ENCODE peak calls at places on chromosomes 4 and X, in four cellular contexts. N is astrocyte of the spinal cord, B is HCT116, G is right atrium auricular region. T is an unnamed sample.

GRCh38 chr4:70533791-70534190 is 15.4 kb downstream of the AMTN start:
- DNase-seq in B (no peak), G (no peak), N (no peak), T (no peak)

GRCh38 chr4:156751486-156751885 is 220.1 kb downstream of the PDGFC start:
- DNase-seq in B (no peak), G (no peak), N (peak; percentile 50), T (no peak)

GRCh38 chr4:175422331-175422730 is 389.7 kb downstream of the GPM6A start:
- DNase-seq in N (peak; percentile 82), B (no peak), G (no peak), T (no peak)

GRCh38 chrX:40852573-40852972 is 117.2 kb upstream of the MED14 start:
- DNase-seq in B (no peak), N (no peak), G (no peak), T (no peak)

GRCh38 chr4:184408021-184408710 is 66.2 kb downstream of the IRF2 start:
- DNase-seq in B (no peak), G (no peak), N (peak; percentile 88), T (peak; percentile 63)

GRCh38 chrX:154696328-154697045 is 43.1 kb upstream of the CTAG2 start:
- DNase-seq in G (no peak), N (peak; percentile 61), B (no peak), T (no peak)

GRCh38 chr4:124708517-124709300 is 3.8 kb downstream of the ANKRD50 start:
- DNase-seq in G (no peak), N (peak; percentile 48), B (no peak), T (no peak)

GRCh38 chrX:102835504-102836146 is 101.4 kb upstream of the RAB40AL start:
- DNase-seq in B (no peak), N (peak; percentile 46), G (no peak), T (no peak)

GRCh38 chr4:171979461-171979860 is 166.3 kb downstream of the GALNTL6 start:
- DNase-seq in N (no peak), B (no peak), G (no peak), T (no peak)

GRCh38 chr4:171983935-171984805 is 171.0 kb downstream of the GALNTL6 start:
- DNase-seq in B (no peak), N (peak; percentile 16), G (no peak), T (peak; percentile 23)

GRCh38 chr4:171981185-171981584 is 168.0 kb downstream of the GALNTL6 start:
- DNase-seq in G (no peak), B (no peak), N (no peak), T (no peak)

DNA sequence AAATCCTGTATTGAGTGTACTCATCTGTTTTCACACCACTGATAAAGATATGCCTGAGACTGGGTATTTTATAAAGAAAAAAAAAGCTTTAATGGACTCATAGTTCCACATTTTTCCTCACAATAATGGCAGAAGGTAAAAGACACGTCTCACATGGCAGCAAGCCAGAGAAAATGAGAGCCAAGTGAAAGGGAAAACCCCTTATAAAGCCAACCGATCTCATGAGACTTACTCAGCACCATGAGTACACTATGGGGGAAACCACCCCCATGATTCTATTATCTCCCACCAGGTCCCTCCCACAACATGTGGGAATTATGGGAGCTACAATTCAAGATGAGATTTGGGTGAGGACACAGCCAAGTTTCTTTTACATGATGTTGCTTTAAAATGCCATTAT is 171.9 kb downstream of the GALNTL6 start:
- DNase-seq in B (no peak), G (no peak), N (no peak), T (no peak)
- H3K4me3 ChIP-seq in B (no peak overlapping the region), G (no peak overlapping the region), N (no peak overlapping the region), T (no peak overlapping the region)

DNA sequence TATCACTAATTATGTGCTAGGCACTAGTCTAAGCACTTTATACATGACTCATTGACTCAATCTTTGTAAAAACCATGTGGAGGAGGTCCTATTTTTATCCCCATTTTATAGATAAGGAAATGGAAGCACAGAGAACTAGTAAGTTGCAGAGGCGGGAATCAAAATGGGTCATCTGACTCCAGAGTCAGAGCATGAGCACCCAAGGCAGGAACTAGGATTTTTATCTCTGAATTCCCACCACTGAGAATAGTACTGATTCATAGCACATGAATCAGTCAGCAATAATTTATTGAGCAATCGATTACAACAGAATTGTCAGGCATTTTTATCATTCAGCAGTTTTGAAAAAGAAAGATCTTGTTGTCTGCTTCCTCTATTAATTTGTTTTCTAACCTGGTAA is 19.3 kb downstream of the SCARB2 start:
- DNase-seq in N (peak; percentile 68), B (no peak), G (no peak), T (no peak)
- TF ChIP-seq CTCF in N (no peak), B (no peak), G (no peak), T (no peak)

GRCh38 chr4:108156391-108156790 is 12.3 kb downstream of the LEF1 start:
- DNase-seq in N (no peak), G (no peak), B (no peak), T (no peak)
- H3K4me3 ChIP-seq in N (no peak overlapping the region), G (no peak overlapping the region), B (no peak overlapping the region), T (no peak overlapping the region)

GRCh38 chrX:3548743-3549441 is 164.6 kb downstream of the PRKX start:
- DNase-seq in B (peak; percentile 7), N (peak; percentile 72), G (no peak), T (peak; percentile 44)
- TF ChIP-seq CTCF in B (no peak), N (peak; percentile 37), G (no peak), T (peak; percentile 26)

GRCh38 chrX:137032841-137033773 is 688 bp downstream of the GPR101 start:
- DNase-seq in B (no peak), G (no peak), N (no peak), T (no peak)

GRCh38 chrX:137032378-137032694 is 1.5 kb downstream of the GPR101 start:
- DNase-seq in N (no peak), G (no peak), B (no peak), T (no peak)

GRCh38 chrX:137034508-137034872 is 695 bp upstream of the GPR101 start:
- DNase-seq in B (no peak), G (no peak), N (no peak), T (no peak)

GRCh38 chrX:137031517-137032377 is 2.0 kb downstream of the GPR101 start:
- DNase-seq in N (peak; percentile 32), G (no peak), B (no peak), T (no peak)

GRCh38 chrX:137033774-137034507 is at the start of gene GPR101:
- DNase-seq in G (no peak), N (no peak), B (no peak), T (no peak)
- H3K4me3 ChIP-seq in G (no peak within 1 kb of the TSS), N (no peak within 1 kb of the TSS), B (no peak within 1 kb of the TSS), T (no peak within 1 kb of the TSS)

GRCh38 chr4:139401368-139401767 is 52.6 kb upstream of the RAB33B start:
- DNase-seq in B (no peak), G (no peak), N (no peak), T (no peak)

DNA sequence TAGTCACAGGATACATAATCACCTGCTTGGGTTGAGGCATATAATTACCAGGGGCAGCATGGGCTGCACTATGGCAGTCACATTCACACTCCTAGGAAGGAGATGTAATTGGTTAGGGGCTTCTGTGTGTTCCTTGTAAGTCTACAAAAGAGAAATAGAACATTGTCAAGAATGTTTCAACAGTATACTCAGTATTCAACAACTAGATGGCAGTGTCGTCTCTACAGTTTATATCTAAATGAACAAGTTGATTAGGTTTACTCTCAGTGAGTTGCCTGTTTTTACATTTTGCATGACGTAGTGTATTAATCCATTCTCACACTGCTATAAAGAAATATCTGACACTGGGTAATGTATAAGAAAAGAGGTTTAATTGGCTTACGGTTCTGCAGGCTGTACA is 50.5 kb upstream of the RAB33B start:
- DNase-seq in B (no peak), N (no peak), G (no peak), T (no peak)
- TF ChIP-seq CTCF in B (no peak), N (no peak), G (no peak), T (no peak)